ENCODE peak calls at places on chromosomes 12 and 14, in eight cellular contexts. O is T47D; M is activated T-cell treated with anti-CD3 and anti-CD28 coated beads for 4 hours; F is effector memory CD8-positive, alpha-beta T cell; L is Caki2; Q is CD4-positive, alpha-beta T cell; Z is mucosa of descending colon; J is H54. Y is an unnamed sample.

GRCh38 chr14:23294734-23295561 is 7.7 kb downstream of the PPP1R3E start:
- DNase-seq in O (no peak), Q (peak), F (peak), Z (peak), J (no peak), M (peak), L (peak), Y (peak)

GRCh38 chr12:122021822-122022392 is at the start of gene BCL7A:
- DNase-seq in L (peak), J (peak), O (peak), Q (peak), M (peak), F (no peak), Z (peak), Y (peak)

GRCh38 chr12:43285248-43285647 is 266.8 kb downstream of the ADAMTS20 start:
- DNase-seq in F (no peak), Q (no peak), Z (no peak), O (no peak), J (peak), L (peak), M (no peak), Y (no peak)

GRCh38 chr12:51246254-51246853 is 7.7 kb downstream of the DAZAP2 start:
- DNase-seq in F (no peak), M (no peak), L (no peak), J (no peak), O (no peak), Q (no peak), Z (peak), Y (peak)

GRCh38 chr14:59768855-59769254 is 101.7 kb downstream of the RTN1 start:
- DNase-seq in F (no peak), J (no peak), L (no peak), O (no peak), Z (no peak), Q (no peak), M (no peak), Y (no peak)

GRCh38 chr12:122406701-122407154 is 15.7 kb downstream of the CLIP1 start:
- DNase-seq in O (no peak), M (no peak), Z (no peak), F (no peak), L (peak), Q (no peak), J (no peak), Y (no peak)

GRCh38 chr12:55874465-55874864 is 31.7 kb upstream of the MMP19 start:
- DNase-seq in J (no peak), F (no peak), Z (no peak), M (no peak), O (no peak), L (no peak), Q (no peak), Y (no peak)

GRCh38 chr14:74508292-74508731 is 14.7 kb downstream of the ISCA2 start:
- DNase-seq in Z (no peak), M (no peak), F (no peak), O (no peak), L (no peak), Q (no peak), J (no peak), Y (no peak)

GRCh38 chr12:68750506-68750905 is 4.5 kb downstream of the SLC35E3 start:
- DNase-seq in F (no peak), Q (no peak), L (no peak), M (no peak), J (no peak), O (no peak), Z (no peak), Y (no peak)

GRCh38 chr14:76876076-76876475 is 49.9 kb downstream of the LRRC74A start:
- DNase-seq in J (peak), Z (peak), L (peak), M (peak), F (peak), O (peak), Q (peak), Y (no peak)

GRCh38 chr12:54984602-54985376 is at the start of gene TESPA1:
- DNase-seq in J (no peak), F (peak), Q (peak), O (no peak), M (peak), Z (peak), L (no peak), Y (peak)

GRCh38 chr14:100712490-100712889 is 14.2 kb upstream of the DLK1 start:
- DNase-seq in J (no peak), Z (no peak), Q (no peak), O (no peak), F (no peak), L (no peak), M (no peak), Y (no peak)

GRCh38 chr12:106097011-106097410 is 41.7 kb downstream of the NUAK1 start:
- DNase-seq in Q (no peak), M (no peak), L (peak), O (no peak), F (no peak), Z (no peak), J (no peak), Y (no peak)

GRCh38 chr12:127145929-127146789 is 1120.8 kb upstream of the TMEM132C start:
- DNase-seq in M (peak), L (no peak), Z (peak), O (no peak), F (peak), J (no peak), Q (peak), Y (peak)

GRCh38 chr12:93361159-93361919 is 16.4 kb upstream of the NUDT4 start:
- DNase-seq in Q (no peak), M (no peak), J (no peak), L (peak), O (no peak), Z (no peak), F (no peak), Y (no peak)

Y was measured in CD4-positive, alpha-beta memory T cell.